ENCODE peak calls at places on chromosomes 2 and 18, in six cellular contexts. O, T, U, N, A and F are unnamed samples.

GRCh38 chr2:188272121-188272520 is 19.6 kb upstream of the GULP1 start:
- DNase-seq in O (no peak), T (no peak), U (no peak), N (no peak), A (no peak), F (peak; percentile 6)

GRCh38 chr2:220272656-220273055 is 645.2 kb downstream of the SLC4A3 start:
- DNase-seq in O (no peak), T (no peak), U (no peak), N (no peak), A (no peak), F (no peak)

GRCh38 chr18:36211612-36212065 is 24.3 kb downstream of the MOCOS start:
- DNase-seq in O (no peak), T (no peak), U (no peak), N (no peak), A (no peak), F (peak; percentile 23)

GRCh38 chr2:112636605-112637288 is 9.0 kb upstream of the SLC20A1 start:
- DNase-seq in O (no peak), T (no peak), U (no peak), N (no peak), A (no peak), F (no peak)

GRCh38 chr18:61322265-61322873 is 10.9 kb upstream of the CDH20 start:
- DNase-seq in O (peak; percentile 79), T (peak; percentile 63), U (no peak), N (peak; percentile 88), A (peak; percentile 55), F (peak; percentile 47)

GRCh38 chr2:127859712-127860085 is 1.7 kb upstream of the POLR2D start:
- DNase-seq in O (peak; percentile 12), T (no peak), U (peak; percentile 28), N (peak; percentile 97), A (no peak), F (peak; percentile 70)

GRCh38 chr18:9697121-9697520 is 11.0 kb upstream of the RAB31 start:
- DNase-seq in O (no peak), T (no peak), U (no peak), N (peak; percentile 19), A (no peak), F (no peak)

GRCh38 chr2:234179031-234179363 is 128.5 kb downstream of the SPP2 start:
- DNase-seq in O (no peak), T (no peak), U (no peak), N (no peak), A (no peak), F (no peak)

GRCh38 chr2:182666674-182667320 is 49.3 kb upstream of the DNAJC10 start:
- DNase-seq in O (peak; percentile 13), T (no peak), U (no peak), N (no peak), A (peak; percentile 11), F (peak; percentile 46)

GRCh38 chr18:58858591-58859468 is 5.8 kb upstream of the ZNF532 start:
- DNase-seq in O (no peak), T (peak; percentile 18), U (no peak), N (no peak), A (no peak), F (no peak)

GRCh38 chr2:8357738-8358137 is 324.1 kb upstream of the ID2 start:
- DNase-seq in O (no peak), T (no peak), U (no peak), N (no peak), A (no peak), F (no peak)

GRCh38 chr18:23992119-23992940 is 22.2 kb upstream of the TTC39C start:
- DNase-seq in O (no peak), T (peak; percentile 70), U (no peak), N (no peak), A (peak; percentile 65), F (peak; percentile 72)

GRCh38 chr2:15748736-15749323 is 157.2 kb downstream of the DDX1 start:
- DNase-seq in O (no peak), T (no peak), U (no peak), N (peak; percentile 87), A (peak; percentile 7), F (peak; percentile 2)

GRCh38 chr2:219247678-219248642 is 2.7 kb downstream of the STK16 start:
- DNase-seq in O (no peak), T (no peak), U (no peak), N (no peak), A (no peak), F (no peak)

GRCh38 chr2:108884629-108885028 is 98.1 kb downstream of the CCDC138 start:
- DNase-seq in O (no peak), T (no peak), U (no peak), N (no peak), A (no peak), F (no peak)

GRCh38 chr2:120029672-120030640 is 17.1 kb downstream of the EPB41L5 start:
- DNase-seq in O (no peak), T (no peak), U (no peak), N (peak; percentile 79), A (no peak), F (no peak)

GRCh38 chr2:186274936-186275575 is 211.0 kb upstream of the ZC3H15 start:
- DNase-seq in O (peak; percentile 22), T (no peak), U (no peak), N (no peak), A (peak; percentile 6), F (peak; percentile 76)

GRCh38 chr2:54347622-54348021 is 91.6 kb upstream of the TSPYL6 start:
- DNase-seq in O (no peak), T (no peak), U (no peak), N (no peak), A (no peak), F (no peak)

GRCh38 chr2:145751634-145752033 is 1231.7 kb upstream of the ZEB2 start:
- DNase-seq in O (no peak), T (peak; percentile 14), U (no peak), N (peak; percentile 74), A (peak; percentile 72), F (peak; percentile 23)

GRCh38 chr2:85053802-85054201 is 79.4 kb upstream of the TCF7L1 start:
- DNase-seq in O (no peak), T (no peak), U (no peak), N (peak; percentile 89), A (peak; percentile 33), F (peak; percentile 71)

GRCh38 chr2:233098615-233099014 is 38.5 kb downstream of the INPP5D start:
- DNase-seq in O (peak; percentile 26), T (no peak), U (no peak), N (peak; percentile 52), A (no peak), F (no peak)

GRCh38 chr2:42054657-42055430 is 7.0 kb downstream of the PKDCC start:
- DNase-seq in O (no peak), T (no peak), U (no peak), N (peak; percentile 85), A (no peak), F (no peak)

GRCh38 chr18:36706313-36706881 is 122.4 kb downstream of the TPGS2 start:
- DNase-seq in O (no peak), T (no peak), U (no peak), N (no peak), A (no peak), F (no peak)

GRCh38 chr2:79638943-79639342 is 126.1 kb downstream of the CTNNA2 start:
- DNase-seq in O (no peak), T (no peak), U (no peak), N (no peak), A (no peak), F (no peak)

GRCh38 chr2:237714690-237715458 is 83.7 kb upstream of the RBM44 start:
- DNase-seq in O (peak; percentile 69), T (no peak), U (no peak), N (peak; percentile 92), A (peak; percentile 40), F (no peak)

GRCh38 chr2:206480161-206480560 is 36.8 kb downstream of the ADAM23 start:
- DNase-seq in O (no peak), T (no peak), U (no peak), N (no peak), A (no peak), F (peak; percentile 35)

GRCh38 chr2:143458258-143458954 is 329.2 kb downstream of the ARHGAP15 start:
- DNase-seq in O (no peak), T (no peak), U (no peak), N (no peak), A (no peak), F (no peak)

GRCh38 chr2:42492691-42493467 is 903 bp downstream of the KCNG3 start:
- DNase-seq in O (no peak), T (no peak), U (peak; percentile 15), N (peak; percentile 64), A (no peak), F (no peak)

GRCh38 chr2:229170907-229171306 is 100.2 kb downstream of the PID1 start:
- DNase-seq in O (no peak), T (no peak), U (no peak), N (no peak), A (no peak), F (no peak)

GRCh38 chr2:2749206-2749598 is 418.1 kb upstream of the MYT1L start:
- DNase-seq in O (no peak), T (no peak), U (no peak), N (no peak), A (no peak), F (no peak)

GRCh38 chr2:219658861-219659260 is 31.4 kb downstream of the SLC4A3 start:
- DNase-seq in O (no peak), T (no peak), U (no peak), N (no peak), A (no peak), F (no peak)

GRCh38 chr2:30039101-30039500 is 107.7 kb upstream of the YPEL5 start:
- DNase-seq in O (no peak), T (no peak), U (no peak), N (no peak), A (no peak), F (no peak)